ENCODE peak calls at places on chromosomes 3 and 15, in seven cellular contexts. Q, Z, P, M, W, F and I are unnamed samples.

GRCh38 chr15:77015651-77016320 is 20.9 kb downstream of the PSTPIP1 start:
- DNase-seq in Q (no peak), Z (no peak), P (no peak), M (no peak), W (no peak), F (no peak), I (no peak)

GRCh38 chr3:194995334-194995733 is 275.6 kb downstream of the XXYLT1 start:
- DNase-seq in Q (no peak), Z (peak), P (no peak), M (no peak), W (no peak), F (no peak), I (no peak)

GRCh38 chr3:178480274-178480673 is 56.0 kb upstream of the KCNMB2 start:
- DNase-seq in Q (no peak), Z (no peak), P (no peak), M (no peak), W (no peak), F (no peak), I (no peak)

GRCh38 chr3:140050977-140051957 is 116.3 kb downstream of the CLSTN2 start:
- DNase-seq in Q (no peak), Z (no peak), P (no peak), M (peak), W (no peak), F (no peak), I (no peak)

GRCh38 chr3:193297421-193297820 is 56.4 kb downstream of the PLAAT1 start:
- DNase-seq in Q (no peak), Z (no peak), P (no peak), M (no peak), W (no peak), F (no peak), I (no peak)

GRCh38 chr15:74036271-74037170 is 42.0 kb downstream of the PML start:
- DNase-seq in Q (peak), Z (peak), P (peak), M (no peak), W (peak), F (peak), I (peak)

GRCh38 chr15:69172854-69173253 is 12.4 kb downstream of the GLCE start:
- DNase-seq in Q (peak), Z (no peak), P (peak), M (no peak), W (no peak), F (no peak), I (no peak)

GRCh38 chr15:45314960-45315359 is 62.9 kb downstream of the SLC28A2 start:
- DNase-seq in Q (no peak), Z (no peak), P (peak), M (no peak), W (no peak), F (no peak), I (no peak)

GRCh38 chr3:23723153-23723552 is 82.6 kb upstream of the UBE2E1 start:
- DNase-seq in Q (no peak), Z (no peak), P (no peak), M (no peak), W (no peak), F (no peak), I (no peak)

GRCh38 chr3:46184469-46184868 is 23.6 kb downstream of the CCR1 start:
- DNase-seq in Q (no peak), Z (no peak), P (no peak), M (no peak), W (no peak), F (no peak), I (no peak)

GRCh38 chr3:123559040-123559861 is 25.6 kb downstream of the HACD2 start:
- DNase-seq in Q (peak), Z (no peak), P (no peak), M (no peak), W (no peak), F (no peak), I (no peak)

GRCh38 chr15:36898522-36899126 is 201.7 kb downstream of the MEIS2 start:
- DNase-seq in Q (no peak), Z (no peak), P (no peak), M (no peak), W (no peak), F (no peak), I (no peak)

GRCh38 chr15:54582863-54583643 is 604.8 kb downstream of the UNC13C start:
- DNase-seq in Q (no peak), Z (no peak), P (no peak), M (no peak), W (no peak), F (no peak), I (no peak)

GRCh38 chr3:11185144-11185543 is 30.9 kb downstream of the HRH1 start:
- DNase-seq in Q (no peak), Z (no peak), P (no peak), M (no peak), W (no peak), F (no peak), I (no peak)

GRCh38 chr3:132161608-132162007 is 126.8 kb upstream of the CPNE4 start:
- DNase-seq in Q (no peak), Z (no peak), P (no peak), M (no peak), W (no peak), F (no peak), I (no peak)

GRCh38 chr3:114582929-114583328 is 289.1 kb downstream of the TIGIT start:
- DNase-seq in Q (no peak), Z (no peak), P (no peak), M (no peak), W (no peak), F (no peak), I (no peak)

GRCh38 chr15:50627351-50628055 is 59.1 kb downstream of the TRPM7 start:
- DNase-seq in Q (no peak), Z (no peak), P (no peak), M (no peak), W (no peak), F (no peak), I (no peak)

GRCh38 chr3:195849322-195850074 is 37.8 kb upstream of the MUC4 start:
- DNase-seq in Q (peak), Z (no peak), P (no peak), M (no peak), W (no peak), F (no peak), I (no peak)

GRCh38 chr15:31304736-31305365 is 21.8 kb upstream of the KLF13 start:
- DNase-seq in Q (no peak), Z (no peak), P (no peak), M (peak), W (peak), F (no peak), I (no peak)

GRCh38 chr15:64911317-64912186 is at the start of gene ANKDD1A:
- DNase-seq in Q (peak), Z (peak), P (peak), M (no peak), W (peak), F (peak), I (peak)

GRCh38 chr3:190131329-190131728 is 10.6 kb upstream of the P3H2 start:
- DNase-seq in Q (no peak), Z (no peak), P (no peak), M (no peak), W (no peak), F (no peak), I (no peak)

GRCh38 chr3:134294302-134294925 is 43.8 kb upstream of the RYK start:
- DNase-seq in Q (no peak), Z (no peak), P (no peak), M (no peak), W (no peak), F (no peak), I (no peak)

GRCh38 chr3:70726096-70726745 is 413.8 kb upstream of the MDFIC2 start:
- DNase-seq in Q (no peak), Z (no peak), P (no peak), M (no peak), W (no peak), F (no peak), I (no peak)

GRCh38 chr15:87129916-87130315 is 1050.2 kb downstream of the AGBL1 start:
- DNase-seq in Q (no peak), Z (no peak), P (no peak), M (no peak), W (no peak), F (no peak), I (no peak)

GRCh38 chr3:188133219-188133618 is 20.7 kb upstream of the LPP start:
- DNase-seq in Q (no peak), Z (no peak), P (no peak), M (no peak), W (no peak), F (no peak), I (no peak)

GRCh38 chr3:184500344-184500923 is 61.2 kb upstream of the EPHB3 start:
- DNase-seq in Q (no peak), Z (no peak), P (no peak), M (no peak), W (no peak), F (no peak), I (no peak)

DNA sequence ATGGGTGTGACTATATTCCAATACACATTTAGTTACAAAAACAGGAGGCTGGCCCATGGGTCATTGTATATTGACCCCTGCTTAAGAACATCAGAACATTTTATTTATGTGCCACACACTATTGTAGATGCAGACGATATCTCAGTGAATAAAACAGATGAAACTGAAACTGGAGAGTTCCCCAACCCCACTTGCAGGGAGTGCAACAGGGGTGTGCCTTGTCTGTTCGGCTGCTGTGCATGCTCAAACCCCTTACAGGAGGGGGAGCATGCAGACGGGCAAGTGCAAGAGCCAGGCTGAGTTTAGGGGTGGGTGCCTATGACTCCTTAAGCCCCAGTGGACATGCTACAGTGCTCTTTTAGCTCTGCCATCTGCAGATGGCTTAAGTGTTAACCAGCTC is 509.6 kb downstream of the IGSF11 start:
- DNase-seq in Q (no peak), Z (no peak), P (no peak), M (no peak), W (no peak), F (no peak), I (no peak)
- TF ChIP-seq EP300 in Q (no peak), Z (no peak), P (no peak), M (no peak), W (no peak), F (no peak), I (no peak)

DNA sequence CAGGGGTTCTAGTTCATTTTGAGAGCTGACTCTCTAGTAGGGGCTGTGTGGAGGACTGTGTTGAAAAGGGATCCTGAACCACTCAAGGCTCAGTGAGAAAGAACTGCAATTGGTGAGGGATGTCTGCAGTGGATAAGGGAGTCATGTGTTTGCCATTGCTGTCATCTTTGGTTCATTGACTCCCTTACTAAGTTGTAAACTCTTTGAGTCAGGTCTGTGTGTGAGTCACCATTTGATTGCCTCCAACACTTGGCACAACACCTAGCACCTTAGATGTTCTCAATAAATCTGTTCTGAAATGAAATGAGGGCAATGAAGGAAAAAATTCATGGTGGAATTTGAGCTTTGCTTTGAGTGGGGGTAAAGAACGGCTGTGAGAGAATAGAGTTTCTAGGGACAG is 51.7 kb downstream of the PLS1 start:
- DNase-seq in Q (peak), Z (no peak), P (peak), M (no peak), W (no peak), F (no peak), I (no peak)
- TF ChIP-seq EP300 in Q (no peak), Z (no peak), P (no peak), M (no peak), W (no peak), F (no peak), I (no peak)

GRCh38 chr3:61901986-61902385 is 340.6 kb downstream of the PTPRG start:
- DNase-seq in Q (no peak), Z (no peak), P (no peak), M (no peak), W (no peak), F (no peak), I (no peak)
- TF ChIP-seq EP300 in Q (no peak), Z (no peak), P (no peak), M (no peak), W (no peak), F (no peak), I (no peak)

DNA sequence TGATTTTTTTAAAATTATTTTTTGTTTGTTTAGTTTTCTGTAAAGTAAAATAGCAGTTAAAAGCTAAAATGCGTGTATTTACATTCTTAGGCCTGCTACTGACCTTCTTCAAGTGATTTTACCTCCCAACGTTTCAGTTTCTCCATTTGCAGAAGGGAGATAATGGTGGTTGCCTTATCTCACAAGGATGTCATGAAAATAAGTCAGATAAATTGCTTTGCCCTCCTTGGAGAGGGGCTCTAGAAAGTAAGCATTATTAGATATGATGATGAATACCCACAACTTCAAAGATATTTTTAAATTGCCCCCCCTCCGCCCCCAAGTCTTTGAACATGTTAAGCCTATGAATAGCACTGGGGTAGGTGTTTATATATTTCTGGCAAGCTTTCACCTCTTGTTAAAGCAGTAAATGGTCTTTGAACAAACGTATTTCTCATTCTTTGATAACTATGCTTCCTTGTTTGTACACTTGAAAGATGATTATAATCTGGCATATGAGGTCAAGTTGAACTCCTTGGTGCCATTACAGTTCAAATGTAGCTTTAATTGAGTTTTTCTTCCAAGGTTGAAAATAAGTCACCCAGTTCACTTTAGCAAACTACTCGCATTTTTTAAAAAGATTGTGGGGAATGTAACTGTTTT is 6.4 kb downstream of the TERC start:
- DNase-seq in Q (no peak), Z (no peak), P (no peak), M (no peak), W (no peak), F (no peak), I (no peak)
- TF ChIP-seq EP300 in Q (no peak), Z (no peak), P (no peak), M (no peak), W (no peak), F (no peak), I (no peak)

GRCh38 chr3:120469440-120470415 is 18.9 kb upstream of the FSTL1 start:
- DNase-seq in Q (no peak), Z (no peak), P (no peak), M (no peak), W (no peak), F (no peak), I (no peak)
- TF ChIP-seq EP300 in Q (no peak), Z (no peak), P (no peak), M (no peak), W (no peak), F (no peak), I (no peak)

GRCh38 chr3:152376351-152377183 is 107.8 kb downstream of the MBNL1 start:
- DNase-seq in Q (no peak), Z (no peak), P (peak), M (no peak), W (no peak), F (no peak), I (no peak)
- TF ChIP-seq EP300 in Q (no peak), Z (no peak), P (no peak), M (no peak), W (no peak), F (no peak), I (peak)

GRCh38 chr3:52983336-52983807 is 62.5 kb downstream of the SFMBT1 start:
- DNase-seq in Q (no peak), Z (no peak), P (peak), M (no peak), W (no peak), F (no peak), I (no peak)
- TF ChIP-seq EP300 in Q (no peak), Z (no peak), P (peak), M (no peak), W (no peak), F (no peak), I (no peak)